ENCODE peak calls at places on chromosomes 3 and 15, in nine cellular contexts. W is tibial nerve, H is H1, Z is endothelial cell of umbilical vein, P is A549, R is heart left ventricle, E is Peyer's patch, L is GM12878, B is stomach. S is an unnamed sample.

GRCh38 chr3:66642015-66642414 is 141.2 kb upstream of the LRIG1 start:
- DNase-seq in L (no peak), E (no peak), P (no peak), B (no peak), H (no peak), R (no peak), Z (no peak), W (no peak), S (no peak)

GRCh38 chr15:98635848-98636247 is 12.5 kb upstream of the IGF1R start:
- DNase-seq in W (no peak), P (no peak), R (no peak), L (no peak), B (no peak), E (no peak), Z (no peak), H (no peak), S (no peak)

GRCh38 chr3:104437891-104438290 is 928.8 kb upstream of the ALCAM start:
- DNase-seq in L (no peak), P (no peak), W (no peak), R (peak; percentile 21), B (no peak), E (no peak), Z (no peak), H (no peak), S (no peak)

GRCh38 chr15:83105450-83105849 is 2.0 kb upstream of the TM6SF1 start:
- DNase-seq in E (no peak), Z (no peak), P (no peak), R (no peak), B (no peak), H (no peak), L (no peak), W (no peak), S (no peak)

GRCh38 chr3:101603184-101603583 is 29.2 kb downstream of the PCNP start:
- DNase-seq in P (no peak), E (no peak), H (no peak), Z (no peak), B (no peak), R (no peak), W (no peak), L (no peak), S (no peak)

GRCh38 chr3:184727357-184728060 is 15.6 kb upstream of the MAGEF1 start:
- DNase-seq in P (peak; percentile 40), W (peak; percentile 40), L (no peak), R (peak; percentile 62), Z (peak; percentile 65), E (peak; percentile 26), B (peak; percentile 71), H (peak; percentile 78), S (no peak)

GRCh38 chr15:92226020-92226612 is 167.6 kb upstream of the ST8SIA2 start:
- DNase-seq in P (no peak), E (no peak), R (no peak), H (no peak), L (no peak), B (no peak), Z (no peak), W (no peak), S (no peak)

GRCh38 chr3:24687646-24688045 is 193.0 kb upstream of the THRB start:
- DNase-seq in L (no peak), B (no peak), R (no peak), P (no peak), H (no peak), E (no peak), Z (no peak), W (no peak), S (no peak)

GRCh38 chr3:10137178-10137577 is 4.4 kb upstream of the VHL start:
- DNase-seq in B (no peak), H (no peak), Z (no peak), L (no peak), E (no peak), P (no peak), R (no peak), W (no peak), S (no peak)

GRCh38 chr15:42371125-42371524 is 11.8 kb downstream of the CAPN3 start:
- DNase-seq in Z (no peak), H (no peak), E (no peak), L (no peak), P (no peak), R (no peak), W (no peak), B (no peak), S (no peak)

DNA sequence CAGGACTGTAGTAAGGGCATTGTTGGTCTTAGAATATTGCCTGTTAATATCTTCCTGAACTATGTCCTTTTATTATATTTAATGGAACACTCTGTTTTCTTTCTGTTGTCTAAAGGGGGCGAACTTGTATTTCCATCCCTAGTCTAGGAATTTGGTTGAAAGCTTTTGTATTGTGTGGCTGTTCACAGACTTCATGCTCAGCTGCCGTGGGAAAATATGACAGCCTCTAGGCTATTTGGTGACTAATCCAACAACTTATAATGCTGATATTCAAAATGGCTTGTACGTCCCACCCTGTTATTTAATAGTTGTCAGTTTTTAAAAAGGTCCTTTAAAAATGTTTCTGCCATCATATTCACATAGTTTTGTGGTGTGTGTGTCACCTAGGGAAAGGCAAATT is 202.6 kb downstream of the KLHL25 start:
- DNase-seq in E (no peak), W (no peak), Z (peak; percentile 93), R (no peak), B (no peak), L (no peak), P (no peak), H (no peak), S (no peak)
- H3K27ac ChIP-seq in E (no peak overlapping the region), W (no peak overlapping the region), Z (peak overlapping the region; percentile 60), R (peak overlapping the region; percentile 24), B (peak overlapping the region; percentile 27), L (no peak overlapping the region), P (peak overlapping the region; percentile 34), H (no peak overlapping the region), S (peak overlapping the region; percentile 64)

GRCh38 chr3:23301817-23302216 is 98.7 kb downstream of the UBE2E2 start:
- DNase-seq in Z (no peak), W (no peak), H (no peak), P (no peak), L (no peak), E (no peak), R (no peak), B (no peak), S (no peak)
- TF ChIP-seq POLR2A in Z (no peak), W (no peak), H (no peak), P (no peak), L (no peak), E (no peak), R (no peak), B (no peak), S (no peak)

GRCh38 chr15:52783929-52784798 is 6.0 kb downstream of the ONECUT1 start:
- DNase-seq in W (no peak), R (no peak), H (peak; percentile 85), E (no peak), L (no peak), P (peak; percentile 56), Z (peak; percentile 17), B (no peak), S (no peak)

GRCh38 chr15:52785672-52786406 is 4.3 kb downstream of the ONECUT1 start:
- DNase-seq in E (no peak), L (no peak), H (no peak), Z (no peak), W (no peak), R (no peak), B (no peak), P (no peak), S (no peak)

GRCh38 chr15:52786436-52787122 is 3.6 kb downstream of the ONECUT1 start:
- DNase-seq in P (no peak), L (no peak), E (no peak), H (peak; percentile 71), B (no peak), W (no peak), Z (no peak), R (no peak), S (no peak)

GRCh38 chr15:52783191-52783829 is 6.8 kb downstream of the ONECUT1 start:
- DNase-seq in L (no peak), P (no peak), H (peak; percentile 84), B (no peak), W (no peak), R (no peak), E (no peak), Z (peak; percentile 33), S (no peak)

GRCh38 chr15:52784799-52785671 is 5.1 kb downstream of the ONECUT1 start:
- DNase-seq in R (no peak), E (no peak), H (peak; percentile 68), W (no peak), P (no peak), Z (no peak), L (no peak), B (no peak), S (no peak)
- H3K4me3 ChIP-seq in R (peak overlapping the region; percentile 7), E (no peak overlapping the region), H (peak overlapping the region; percentile 65), W (no peak overlapping the region), P (no peak overlapping the region), Z (no peak overlapping the region), L (no peak overlapping the region), B (peak overlapping the region; percentile 33), S (no peak overlapping the region)

GRCh38 chr15:39578851-39579486 is 1.9 kb upstream of the THBS1 start:
- DNase-seq in H (no peak), P (peak; percentile 17), E (no peak), W (no peak), B (no peak), L (no peak), Z (peak; percentile 86), R (no peak), S (no peak)

GRCh38 chr15:39579487-39580116 is 1.3 kb upstream of the THBS1 start:
- DNase-seq in R (peak; percentile 83), P (peak; percentile 62), H (peak; percentile 78), E (peak; percentile 23), B (peak; percentile 75), L (no peak), Z (peak; percentile 95), W (peak; percentile 48), S (no peak)

GRCh38 chr15:39581501-39582285 is 814 bp downstream of the THBS1 start:
- DNase-seq in E (no peak), L (no peak), H (no peak), R (peak; percentile 56), B (peak; percentile 65), P (peak; percentile 52), Z (peak; percentile 46), W (peak; percentile 48), S (no peak)

GRCh38 chr15:39580630-39581500 is at the start of gene THBS1:
- DNase-seq in H (peak; percentile 99), R (peak; percentile 86), Z (peak; percentile 98), W (peak; percentile 86), L (no peak), P (peak; percentile 57), E (peak; percentile 44), B (peak; percentile 70), S (peak; percentile 19)

DNA sequence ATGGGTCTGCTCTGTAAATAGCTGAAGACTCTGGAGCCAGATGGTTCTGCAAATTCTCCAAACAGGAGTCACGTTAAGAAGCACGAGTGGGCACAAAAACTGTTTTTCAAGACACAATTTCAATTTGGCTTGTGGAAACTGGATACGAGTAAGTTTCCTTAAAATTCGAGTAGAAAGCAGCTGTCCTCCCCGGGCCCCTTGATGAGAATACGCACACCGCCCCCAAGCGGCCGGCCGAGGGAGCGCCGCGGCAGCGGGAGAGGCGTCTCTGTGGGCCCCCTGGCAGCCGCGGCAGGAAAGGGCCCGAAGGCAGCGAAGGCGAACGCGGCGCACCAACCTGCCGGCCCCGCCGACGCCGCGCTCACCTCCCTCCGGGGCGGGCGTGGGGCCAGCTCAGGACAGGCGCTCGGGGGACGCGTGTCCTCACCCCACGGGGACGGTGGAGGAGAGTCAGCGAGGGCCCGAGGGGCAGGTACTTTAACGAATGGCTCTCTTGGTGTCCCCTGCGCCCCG is 706 bp upstream of the THBS1 start:
- DNase-seq in H (peak; percentile 99), P (peak; percentile 54), E (peak; percentile 66), R (peak; percentile 91), L (no peak), B (peak; percentile 93), W (peak; percentile 98), Z (peak; percentile 93), S (peak; percentile 50)
- H3K27ac ChIP-seq in H (peak overlapping the region; percentile 87), P (peak overlapping the region; percentile 99), E (peak overlapping the region; percentile 71), R (peak overlapping the region; percentile 90), L (no peak overlapping the region), B (peak overlapping the region; percentile 96), W (peak overlapping the region; percentile 90), Z (peak overlapping the region; percentile 98), S (peak overlapping the region; percentile 81)

S was measured in esophagus squamous epithelium.